ENCODE peak calls at places on chromosomes 16 and 17, in four cellular contexts. T, M, N and B are unnamed samples.
A peak's percentile ranks its signal among the peaks of the same experiment; 100 is the strongest.

GRCh38 chr17:41116292-41116691 is 1.9 kb downstream of the KRTAP4-11 start:
- DNase-seq in T (no peak), M (no peak), N (no peak), B (no peak)

GRCh38 chr16:29848420-29849297 is 14.4 kb downstream of the CDIPT start:
- DNase-seq in T (peak; percentile 44), M (peak; percentile 83), N (peak; percentile 84), B (peak; percentile 77)

GRCh38 chr16:2243031-2243528 is 6.8 kb downstream of the DNASE1L2 start:
- DNase-seq in T (no peak), M (peak; percentile 56), N (no peak), B (no peak)

GRCh38 chr17:19630035-19630434 is 18.5 kb upstream of the ALDH3A2 start:
- DNase-seq in T (no peak), M (no peak), N (no peak), B (no peak)

GRCh38 chr16:66960270-66960669 is 796 bp upstream of the CES3 start:
- DNase-seq in T (no peak), M (no peak), N (no peak), B (no peak)

GRCh38 chr16:87844374-87844733 is 25.0 kb downstream of the SLC7A5 start:
- DNase-seq in T (no peak), M (no peak), N (no peak), B (no peak)

GRCh38 chr17:66727634-66728570 is 107.0 kb upstream of the CACNG5 start:
- DNase-seq in T (peak; percentile 34), M (peak; percentile 87), N (peak; percentile 45), B (peak; percentile 86)

GRCh38 chr17:12074346-12074745 is 53.7 kb downstream of the MAP2K4 start:
- DNase-seq in T (no peak), M (no peak), N (no peak), B (no peak)

GRCh38 chr17:48513097-48513496 is 17.7 kb downstream of the HOXB1 start:
- DNase-seq in T (no peak), M (no peak), N (peak; percentile 62), B (no peak)

GRCh38 chr17:40819528-40820125 is 2.8 kb downstream of the KRT10 start:
- DNase-seq in T (no peak), M (peak; percentile 19), N (peak; percentile 68), B (peak; percentile 34)

GRCh38 chr17:12395733-12396354 is 269.8 kb upstream of the MYOCD start:
- DNase-seq in T (peak; percentile 22), M (peak; percentile 31), N (peak; percentile 51), B (no peak)

GRCh38 chr16:83837566-83837965 is 29.8 kb downstream of the HSBP1 start:
- DNase-seq in T (no peak), M (no peak), N (no peak), B (no peak)

GRCh38 chr16:46650224-46650623 is 29.0 kb upstream of the SHCBP1 start:
- DNase-seq in T (no peak), M (no peak), N (no peak), B (no peak)

GRCh38 chr17:41676058-41676419 is 12.6 kb upstream of the EIF1 start:
- DNase-seq in T (no peak), M (no peak), N (no peak), B (no peak)

GRCh38 chr17:51119415-51120356 is 982 bp downstream of the SPAG9 start:
- DNase-seq in T (peak; percentile 38), M (peak; percentile 24), N (peak; percentile 68), B (peak; percentile 60)

GRCh38 chr17:46151762-46152161 is 41.5 kb downstream of the KANSL1 start:
- DNase-seq in T (no peak), M (no peak), N (no peak), B (no peak)

GRCh38 chr17:70820276-70820675 is 650.9 kb downstream of the KCNJ2 start:
- DNase-seq in T (no peak), M (no peak), N (no peak), B (no peak)

GRCh38 chr17:27264068-27264812 is 29.7 kb upstream of the WSB1 start:
- DNase-seq in T (no peak), M (no peak), N (no peak), B (no peak)

GRCh38 chr17:64694207-64694606 is 32.1 kb upstream of the SMURF2 start:
- DNase-seq in T (peak; percentile 99), M (no peak), N (peak; percentile 65), B (peak; percentile 81)

GRCh38 chr16:47970291-47970931 is 185.4 kb downstream of the ABCC12 start:
- DNase-seq in T (no peak), M (no peak), N (peak; percentile 15), B (peak; percentile 26)

GRCh38 chr16:3509470-3509928 is 8.7 kb downstream of the CLUAP1 start:
- DNase-seq in T (no peak), M (no peak), N (peak; percentile 12), B (peak; percentile 72)

GRCh38 chr17:66533572-66533971 is 231.2 kb downstream of the PRKCA start:
- DNase-seq in T (no peak), M (peak; percentile 34), N (no peak), B (no peak)

GRCh38 chr17:70127221-70127873 is 42.0 kb upstream of the KCNJ2 start:
- DNase-seq in T (no peak), M (no peak), N (no peak), B (no peak)

GRCh38 chr17:82031303-82031884 is at the start of gene RAC3:
- DNase-seq in T (no peak), M (peak; percentile 93), N (peak; percentile 71), B (peak; percentile 66)

GRCh38 chr17:11668633-11669032 is 70.4 kb downstream of the DNAH9 start:
- DNase-seq in T (no peak), M (no peak), N (no peak), B (no peak)

GRCh38 chr16:87956771-87957279 is 5.6 kb downstream of the BANP start:
- DNase-seq in T (no peak), M (no peak), N (peak; percentile 68), B (no peak)

GRCh38 chr17:81258292-81258691 is 19.2 kb downstream of the NDUFAF8 start:
- DNase-seq in T (no peak), M (peak; percentile 95), N (no peak), B (no peak)

GRCh38 chr17:51947160-51947559 is 211.4 kb downstream of the CA10 start:
- DNase-seq in T (no peak), M (no peak), N (no peak), B (no peak)

GRCh38 chr17:66260688-66261087 is 31.5 kb upstream of the APOH start:
- DNase-seq in T (no peak), M (no peak), N (no peak), B (no peak)

GRCh38 chr16:74309789-74310781 is 13.5 kb downstream of the PSMD7 start:
- DNase-seq in T (peak; percentile 41), M (peak; percentile 66), N (peak; percentile 59), B (peak; percentile 47)

GRCh38 chr17:5272313-5272712 is 9.8 kb upstream of the RABEP1 start:
- DNase-seq in T (no peak), M (peak; percentile 35), N (no peak), B (no peak)
- TF ChIP-seq JUND in T (no peak), M (no peak), N (no peak), B (no peak)

GRCh38 chr16:27325736-27326135 is 12.0 kb downstream of the IL4R start:
- DNase-seq in T (no peak), M (no peak), N (no peak), B (no peak)

GRCh38 chr16:27327586-27327915 is 13.8 kb downstream of the IL4R start:
- DNase-seq in T (no peak), M (no peak), N (no peak), B (no peak)

GRCh38 chr16:27326251-27326650 is 12.5 kb downstream of the IL4R start:
- DNase-seq in T (no peak), M (no peak), N (no peak), B (no peak)

GRCh38 chr16:27328937-27329336 is 15.2 kb downstream of the IL4R start:
- DNase-seq in T (no peak), M (no peak), N (no peak), B (no peak)

GRCh38 chr16:27326738-27327585 is 13.2 kb downstream of the IL4R start:
- DNase-seq in T (peak; percentile 68), M (peak; percentile 40), N (no peak), B (no peak)
- TF ChIP-seq JUND in T (no peak), M (no peak), N (no peak), B (no peak)

GRCh38 chr16:49491111-49491670 is 117.6 kb downstream of the C16orf78 start:
- DNase-seq in T (no peak), M (no peak), N (no peak), B (no peak)

GRCh38 chr16:49491736-49492089 is 118.1 kb downstream of the C16orf78 start:
- DNase-seq in T (peak; percentile 15), M (no peak), N (no peak), B (peak; percentile 32)

GRCh38 chr16:49493836-49494235 is 120.2 kb downstream of the C16orf78 start:
- DNase-seq in T (no peak), M (no peak), N (no peak), B (no peak)

GRCh38 chr16:49492896-49493620 is 119.5 kb downstream of the C16orf78 start:
- DNase-seq in T (no peak), M (peak; percentile 62), N (no peak), B (no peak)

DNA sequence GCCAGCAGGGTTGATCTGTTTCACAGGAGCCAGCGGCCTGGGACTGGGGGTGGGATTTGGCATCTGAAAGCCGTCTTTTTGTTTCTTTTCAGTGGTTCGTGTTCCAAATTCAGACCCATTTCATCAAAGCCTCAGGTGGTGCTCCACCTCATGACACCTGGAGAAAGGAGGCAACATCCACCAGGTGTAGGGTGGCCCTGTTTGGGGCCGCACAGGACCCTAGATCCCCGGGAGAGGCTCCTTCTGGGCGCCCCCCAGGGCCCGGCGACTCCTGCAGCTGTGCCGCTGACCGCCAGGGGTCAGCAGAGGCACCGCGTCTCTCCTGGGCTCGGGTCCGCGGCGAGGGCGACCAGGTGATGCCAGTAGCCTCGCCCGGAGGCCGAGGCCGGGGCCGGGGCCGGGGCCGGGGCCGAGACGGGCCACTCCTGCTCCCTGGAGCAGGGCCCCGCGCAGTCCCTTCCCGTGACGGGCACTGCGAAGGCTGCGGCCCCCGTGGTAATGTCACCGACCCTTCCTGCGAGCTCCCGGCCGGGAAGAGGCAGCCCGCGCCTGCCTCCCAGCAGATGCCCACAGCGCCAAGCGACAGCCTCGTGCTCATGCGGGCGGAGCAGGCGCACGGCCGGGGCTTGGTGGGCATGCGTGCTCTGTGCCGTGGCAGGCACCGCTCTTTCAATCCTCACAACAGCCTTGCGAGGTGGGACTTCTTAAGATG is 118.6 kb downstream of the C16orf78 start:
- DNase-seq in T (no peak), M (peak; percentile 94), N (peak; percentile 38), B (no peak)
- TF ChIP-seq JUND in T (no peak), M (no peak), N (no peak), B (no peak)

DNA sequence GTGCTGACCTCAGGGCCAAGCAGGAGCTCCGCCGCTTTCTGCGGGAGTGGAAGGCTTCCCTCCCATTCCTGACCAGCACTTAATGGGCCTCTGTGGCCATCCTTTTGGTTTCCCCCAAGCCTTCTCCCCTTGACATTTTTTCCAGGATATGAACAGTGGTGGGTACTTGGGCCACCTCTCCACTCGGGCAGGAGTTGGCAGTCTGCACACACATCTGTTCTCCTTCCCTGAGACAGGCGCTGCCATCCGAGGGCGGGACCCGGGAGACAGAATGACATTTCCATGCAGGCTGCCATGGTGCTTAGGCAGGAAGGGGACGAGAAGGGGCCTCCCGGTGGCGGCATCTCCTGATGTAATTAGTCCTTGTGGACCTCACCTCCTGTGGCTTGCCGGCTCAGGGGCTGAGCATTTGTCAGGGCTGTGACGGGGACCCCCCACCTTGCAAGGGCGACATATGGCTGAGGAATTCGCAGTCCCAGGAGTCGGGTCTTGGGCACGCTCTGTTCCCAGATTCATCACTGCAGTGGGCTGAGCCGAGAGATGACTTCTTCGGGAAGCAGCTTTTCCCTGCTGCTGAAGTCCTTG is 197.1 kb downstream of the FOXL1 start:
- DNase-seq in T (no peak), M (no peak), N (no peak), B (no peak)
- TF ChIP-seq JUND in T (no peak), M (no peak), N (no peak), B (no peak)

GRCh38 chr17:57459286-57459915 is 203.1 kb downstream of the MSI2 start:
- DNase-seq in T (peak; percentile 78), M (no peak), N (peak; percentile 81), B (peak; percentile 60)
- TF ChIP-seq JUND in T (peak; percentile 68), M (no peak), N (peak; percentile 71), B (no peak)

GRCh38 chr17:28908640-28909098 is 5.8 kb upstream of the DHRS13 start:
- DNase-seq in T (no peak), M (no peak), N (no peak), B (no peak)
- TF ChIP-seq JUND in T (no peak), M (peak; percentile 59), N (no peak), B (no peak)